ENCODE peak calls at places on chromosomes 11 and 22, in seven cellular contexts. X is H54; Q is effector memory CD8-positive, alpha-beta T cell; B is stimulated activated effector memory CD8-positive, alpha-beta T cell treated with anti-CD3 and anti-CD28 coated beads, Interleukin-12 subunit alpha, Interleukin-12 subunit beta, amount 100 ng/mL, for 72 hours; P is naive thymus-derived CD8-positive, alpha-beta T cell; E is nephron progenitor cell; W is COLO829. R is an unnamed sample.

GRCh38 chr11:134267466-134267865 is 8.7 kb upstream of the GLB1L3 start:
- DNase-seq in W (no peak), E (no peak), P (no peak), X (no peak), B (no peak), Q (no peak), R (no peak)

GRCh38 chr22:28710889-28711285 is 30.7 kb downstream of the CHEK2 start:
- DNase-seq in P (no peak), E (no peak), Q (no peak), B (no peak), X (no peak), W (no peak), R (no peak)

GRCh38 chr11:109554951-109555350 is 133.0 kb downstream of the C11orf87 start:
- DNase-seq in B (no peak), X (no peak), W (no peak), P (no peak), Q (no peak), E (no peak), R (no peak)

GRCh38 chr11:85787809-85788805 is 22.8 kb downstream of the SYTL2 start:
- DNase-seq in Q (no peak), W (no peak), X (no peak), E (no peak), P (no peak), B (no peak), R (no peak)

GRCh38 chr22:38298312-38299000 is 18.8 kb downstream of the CSNK1E start:
- DNase-seq in B (peak), X (peak), W (no peak), P (no peak), E (peak), Q (peak), R (peak)

GRCh38 chr22:45009881-45010531 is at the start of gene PHF21B:
- DNase-seq in E (peak), Q (no peak), B (peak), W (no peak), P (no peak), X (peak), R (no peak)

GRCh38 chr11:89521792-89522191 is 30.6 kb upstream of the NOX4 start:
- DNase-seq in X (no peak), W (no peak), E (no peak), B (no peak), P (no peak), Q (no peak), R (no peak)

GRCh38 chr11:70826541-70826943 is 425.8 kb downstream of the SHANK2 start:
- DNase-seq in P (no peak), B (no peak), X (no peak), W (no peak), Q (no peak), E (peak), R (no peak)

GRCh38 chr11:22244986-22245592 is 52.2 kb downstream of the ANO5 start:
- DNase-seq in W (peak), Q (no peak), B (no peak), X (peak), E (peak), P (no peak), R (no peak)

GRCh38 chr11:123351375-123351774 is 78.7 kb upstream of the GRAMD1B start:
- DNase-seq in B (no peak), W (no peak), Q (no peak), E (peak), P (no peak), X (no peak), R (no peak)

GRCh38 chr11:69981119-69981770 is 96.9 kb upstream of the ANO1 start:
- DNase-seq in Q (no peak), X (no peak), P (no peak), B (no peak), W (no peak), E (no peak), R (no peak)

GRCh38 chr11:76090821-76091220 is 115.5 kb downstream of the WNT11 start:
- DNase-seq in Q (no peak), W (no peak), X (no peak), E (no peak), B (no peak), P (no peak), R (no peak)

GRCh38 chr11:47620836-47621378 is 21.5 kb downstream of the MTCH2 start:
- DNase-seq in E (no peak), Q (no peak), P (no peak), X (no peak), B (no peak), W (peak), R (no peak)

GRCh38 chr22:43222987-43223386 is 36.1 kb upstream of the TTLL12 start:
- DNase-seq in B (no peak), W (no peak), E (no peak), P (no peak), X (no peak), Q (no peak), R (no peak)

GRCh38 chr11:100546714-100547113 is 140.4 kb upstream of the ARHGAP42 start:
- DNase-seq in Q (no peak), E (no peak), P (no peak), X (no peak), W (no peak), B (no peak), R (no peak)

R was measured in CD8-positive, alpha-beta memory T cell.